ENCODE peak calls at places on chromosomes 11 and 22, in four cellular contexts. L is body of pancreas, Z is H1, R is stomach. X is an unnamed sample.

GRCh38 chr11:119573858-119574257 is 150.9 kb upstream of the THY1 start:
- DNase-seq in L (no peak), Z (no peak), R (no peak), X (no peak)

GRCh38 chr22:29503811-29504372 is 23.9 kb downstream of the NEFH start:
- DNase-seq in L (peak), Z (no peak), R (no peak), X (no peak)

GRCh38 chr11:22476589-22476988 is 138.4 kb downstream of the SLC17A6 start:
- DNase-seq in L (no peak), Z (no peak), R (no peak), X (no peak)

GRCh38 chr22:50467773-50468440 is 6.9 kb downstream of the SBF1 start:
- DNase-seq in L (no peak), Z (no peak), R (no peak), X (no peak)

GRCh38 chr22:32695451-32695891 is 106.0 kb upstream of the TIMP3 start:
- DNase-seq in L (no peak), Z (no peak), R (no peak), X (peak)

GRCh38 chr11:67472882-67473281 is 3.8 kb upstream of the TMEM134 start:
- DNase-seq in L (no peak), Z (no peak), R (no peak), X (no peak)

GRCh38 chr11:44416776-44417175 is 106.8 kb upstream of the ALX4 start:
- DNase-seq in L (no peak), Z (no peak), R (no peak), X (no peak)

GRCh38 chr22:43925433-43926348 is 2.1 kb downstream of the PNPLA3 start:
- DNase-seq in L (no peak), Z (no peak), R (no peak), X (peak)

GRCh38 chr11:73854680-73855079 is 22.0 kb downstream of the COA4 start:
- DNase-seq in L (no peak), Z (no peak), R (no peak), X (no peak)

GRCh38 chr11:71940561-71941219 is 11.8 kb downstream of the RNF121 start:
- DNase-seq in L (no peak), Z (no peak), R (no peak), X (no peak)

GRCh38 chr11:113593698-113594308 is 112.3 kb downstream of the TMPRSS5 start:
- DNase-seq in L (no peak), Z (no peak), R (no peak), X (peak)

GRCh38 chr22:48739348-48740085 is 1088.2 kb downstream of the BRD1 start:
- DNase-seq in L (no peak), Z (no peak), R (no peak), X (no peak)

GRCh38 chr11:27025957-27026356 is 14.7 kb upstream of the BBOX1 start:
- DNase-seq in L (no peak), Z (no peak), R (no peak), X (no peak)

GRCh38 chr22:16781764-16782329 is 43.4 kb downstream of the XKR3 start:
- DNase-seq in L (no peak), Z (no peak), R (no peak), X (no peak)

GRCh38 chr22:16774911-16775529 is 50.2 kb downstream of the XKR3 start:
- DNase-seq in L (no peak), Z (no peak), R (no peak), X (no peak)

GRCh38 chr22:16781074-16781763 is 44.0 kb downstream of the XKR3 start:
- DNase-seq in L (no peak), Z (no peak), R (no peak), X (no peak)

GRCh38 chr22:16776088-16776487 is 49.1 kb downstream of the XKR3 start:
- DNase-seq in L (no peak), Z (no peak), R (no peak), X (no peak)

GRCh38 chr22:16777284-16777924 is 47.8 kb downstream of the XKR3 start:
- DNase-seq in L (no peak), Z (no peak), R (no peak), X (no peak)
- TF ChIP-seq POLR2A in L (no peak), Z (no peak), R (no peak), X (no peak)

GRCh38 chr11:130068986-130069683 is 559 bp upstream of the APLP2 start:
- DNase-seq in L (peak), Z (no peak), R (peak), X (peak)
- TF ChIP-seq POLR2A in L (peak), Z (no peak), R (no peak), X (peak)

DNA sequence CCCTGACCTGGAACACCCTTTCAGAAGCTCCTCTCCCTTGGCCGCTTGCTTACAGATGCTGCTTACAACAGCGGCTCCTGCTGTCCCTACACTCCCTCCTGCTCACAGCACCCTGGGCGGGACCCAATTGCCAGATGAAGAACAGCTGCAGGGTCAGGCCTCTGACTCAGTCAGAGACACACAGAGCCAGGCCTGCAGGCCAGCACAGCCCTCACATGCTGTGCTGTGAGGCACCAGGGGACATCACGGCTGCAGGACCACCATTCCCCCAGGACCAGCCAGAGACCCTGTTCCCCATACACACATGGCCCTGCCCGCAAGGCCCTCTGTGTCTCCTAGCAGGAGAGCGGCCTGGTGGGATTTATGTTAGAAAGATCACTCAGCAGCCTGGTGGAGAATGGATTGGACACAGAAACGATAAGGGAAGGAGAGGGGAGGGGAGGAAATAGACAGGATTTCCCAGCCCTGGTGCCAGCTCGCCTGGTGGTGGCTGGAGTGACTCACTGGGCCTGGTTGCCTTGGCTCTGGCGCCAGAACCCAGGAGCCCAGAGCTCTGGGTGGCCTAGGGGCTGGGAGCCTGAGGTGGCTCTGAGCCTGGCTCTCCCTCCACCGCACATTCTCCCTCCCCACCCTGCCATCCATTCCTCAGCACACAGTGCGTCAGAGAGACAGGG is 6.7 kb downstream of the CAPN5 start:
- DNase-seq in L (peak), Z (no peak), R (peak), X (peak)
- TF ChIP-seq POLR2A in L (no peak), Z (no peak), R (no peak), X (peak)

GRCh38 chr11:59171508-59172322 is at the start of gene DTX4:
- DNase-seq in L (peak), Z (peak), R (peak), X (peak)
- TF ChIP-seq POLR2A in L (peak), Z (peak), R (no peak), X (no peak)